ENCODE peak calls at places on chromosomes 4 and X, in four cellular contexts. B is left colon, X is NCI-H510A treated with DMSO at 0.1 percent for 48 hours, S is M059J. W is an unnamed sample.

GRCh38 chrX:150198776-150199175 is 164.3 kb upstream of the MAMLD1 start:
- DNase-seq in B (no peak), S (peak; percentile 94), X (no peak), W (no peak)

GRCh38 chr4:119525005-119525749 is 103.4 kb downstream of the PDE5A start:
- DNase-seq in X (no peak), B (no peak), S (peak; percentile 78), W (no peak)

GRCh38 chrX:74246524-74246923 is 57.5 kb upstream of the ZCCHC13 start:
- DNase-seq in X (no peak), S (peak; percentile 12), B (no peak), W (no peak)

GRCh38 chr4:152014280-152014679 is 253.5 kb upstream of the GATB start:
- DNase-seq in X (no peak), S (no peak), B (peak; percentile 31), W (peak; percentile 36)

GRCh38 chr4:8547912-8548730 is 32.1 kb upstream of the GPR78 start:
- DNase-seq in S (peak; percentile 70), B (no peak), X (no peak), W (no peak)

GRCh38 chr4:87122252-87122651 is 98.2 kb downstream of the KLHL8 start:
- DNase-seq in B (no peak), S (no peak), X (peak; percentile 82), W (no peak)

GRCh38 chr4:142598132-142598531 is 248.0 kb downstream of the INPP4B start:
- DNase-seq in B (no peak), S (peak; percentile 45), X (no peak), W (no peak)

GRCh38 chr4:124144302-124144701 is 568.2 kb downstream of the ANKRD50 start:
- DNase-seq in B (no peak), S (peak; percentile 69), X (no peak), W (no peak)

GRCh38 chrX:10106801-10107200 is 50.0 kb upstream of the CLCN4 start:
- DNase-seq in X (no peak), S (no peak), B (no peak), W (peak; percentile 77)

GRCh38 chr4:137909910-137910309 is 332.2 kb downstream of the SLC7A11 start:
- DNase-seq in X (no peak), B (peak; percentile 3), S (peak; percentile 70), W (no peak)

GRCh38 chrX:142233400-142233799 is 28.3 kb upstream of the MAGEC2 start:
- DNase-seq in X (no peak), B (no peak), S (no peak), W (no peak)

GRCh38 chr4:74038161-74039064 is at the start of gene CXCL3:
- DNase-seq in X (peak; percentile 71), S (peak; percentile 61), B (peak; percentile 91), W (peak; percentile 85)

W was measured in Peyer's patch.